ENCODE peak calls at places on chromosomes 12 and 14, in four cellular contexts. One of them, this sample, is unnamed.

GRCh38 chr14:23366163-23366921 is 1.4 kb upstream of the EFS start:
- DNase-seq in tibial artery: peak; percentile 76
- DNase-seq in lung: peak; percentile 51
- DNase-seq in Caco-2: no peak
- DNase-seq in this sample: peak; percentile 77

GRCh38 chr14:57486767-57487379 is 6.8 kb downstream of the CCDC198 start:
- DNase-seq in lung: no peak
- DNase-seq in Caco-2: no peak
- DNase-seq in tibial artery: no peak
- DNase-seq in this sample: peak; percentile 45

GRCh38 chr12:124419292-124420040 is 124.6 kb downstream of the RFLNA start:
- DNase-seq in tibial artery: no peak
- DNase-seq in Caco-2: no peak
- DNase-seq in lung: no peak
- DNase-seq in this sample: peak; percentile 95

GRCh38 chr14:56798447-56799326 is 11.6 kb downstream of the OTX2 start:
- DNase-seq in lung: no peak
- DNase-seq in Caco-2: no peak
- DNase-seq in tibial artery: no peak
- DNase-seq in this sample: no peak

GRCh38 chr14:100421756-100422470 is 98.8 kb downstream of the SLC25A47 start:
- DNase-seq in Caco-2: no peak
- DNase-seq in lung: no peak
- DNase-seq in tibial artery: no peak
- DNase-seq in this sample: peak; percentile 51

GRCh38 chr14:22849212-22849819 is 12.9 kb downstream of the MMP14 start:
- DNase-seq in lung: no peak
- DNase-seq in Caco-2: no peak
- DNase-seq in tibial artery: peak; percentile 90
- DNase-seq in this sample: peak; percentile 38

GRCh38 chr12:93879476-93880376 is 202.6 kb downstream of the CRADD start:
- DNase-seq in lung: peak; percentile 6
- DNase-seq in tibial artery: no peak
- DNase-seq in Caco-2: no peak
- DNase-seq in this sample: peak; percentile 64

GRCh38 chr12:7638064-7638763 is 27.5 kb downstream of the APOBEC1 start:
- DNase-seq in Caco-2: no peak
- DNase-seq in lung: no peak
- DNase-seq in tibial artery: no peak
- DNase-seq in this sample: no peak

GRCh38 chr12:47349770-47350408 is 270.1 kb upstream of the AMIGO2 start:
- DNase-seq in Caco-2: no peak
- DNase-seq in tibial artery: no peak
- DNase-seq in lung: no peak
- DNase-seq in this sample: no peak

GRCh38 chr12:48972213-48973021 is 882 bp upstream of the WNT10B start:
- DNase-seq in Caco-2: no peak
- DNase-seq in lung: no peak
- DNase-seq in tibial artery: no peak
- DNase-seq in this sample: no peak

GRCh38 chr14:101090976-101091375 is 187.5 kb upstream of the RTL1 start:
- DNase-seq in Caco-2: no peak
- DNase-seq in lung: no peak
- DNase-seq in tibial artery: no peak
- DNase-seq in this sample: no peak

GRCh38 chr14:61764342-61765122 is 2.3 kb downstream of the SNAPC1 start:
- DNase-seq in tibial artery: no peak
- DNase-seq in Caco-2: no peak
- DNase-seq in lung: no peak
- DNase-seq in this sample: no peak
- H3K4me3 ChIP-seq in tibial artery: no peak overlapping the region
- H3K4me3 ChIP-seq in Caco-2: no peak overlapping the region
- H3K4me3 ChIP-seq in lung: no peak overlapping the region
- H3K4me3 ChIP-seq in this sample: peak overlapping the region; percentile 96

GRCh38 chr14:52071675-52072074 is 2.8 kb upstream of the NID2 start:
- DNase-seq in tibial artery: no peak
- DNase-seq in Caco-2: no peak
- DNase-seq in lung: no peak
- DNase-seq in this sample: peak; percentile 72
- TF ChIP-seq CTCF in tibial artery: no peak
- TF ChIP-seq CTCF in Caco-2: no peak
- TF ChIP-seq CTCF in lung: no peak
- TF ChIP-seq CTCF in this sample: peak; percentile 38

GRCh38 chr12:132103542-132104308 is 40.4 kb downstream of the DDX51 start:
- DNase-seq in lung: no peak
- DNase-seq in Caco-2: no peak
- DNase-seq in tibial artery: no peak
- DNase-seq in this sample: no peak
- H3K4me3 ChIP-seq in lung: no peak overlapping the region
- H3K4me3 ChIP-seq in Caco-2: no peak overlapping the region
- H3K4me3 ChIP-seq in tibial artery: no peak overlapping the region
- H3K4me3 ChIP-seq in this sample: no peak overlapping the region

GRCh38 chr12:115860619-115861018 is 416.9 kb downstream of the MED13L start:
- DNase-seq in tibial artery: no peak
- DNase-seq in Caco-2: no peak
- DNase-seq in lung: no peak
- DNase-seq in this sample: no peak

GRCh38 chr12:115859231-115859630 is 418.3 kb downstream of the MED13L start:
- DNase-seq in Caco-2: no peak
- DNase-seq in tibial artery: no peak
- DNase-seq in lung: no peak
- DNase-seq in this sample: no peak

GRCh38 chr12:115852054-115852453 is 425.4 kb downstream of the MED13L start:
- DNase-seq in tibial artery: no peak
- DNase-seq in lung: no peak
- DNase-seq in Caco-2: no peak
- DNase-seq in this sample: no peak

GRCh38 chr12:115857923-115858322 is 419.6 kb downstream of the MED13L start:
- DNase-seq in lung: no peak
- DNase-seq in Caco-2: no peak
- DNase-seq in tibial artery: no peak
- DNase-seq in this sample: no peak

DNA sequence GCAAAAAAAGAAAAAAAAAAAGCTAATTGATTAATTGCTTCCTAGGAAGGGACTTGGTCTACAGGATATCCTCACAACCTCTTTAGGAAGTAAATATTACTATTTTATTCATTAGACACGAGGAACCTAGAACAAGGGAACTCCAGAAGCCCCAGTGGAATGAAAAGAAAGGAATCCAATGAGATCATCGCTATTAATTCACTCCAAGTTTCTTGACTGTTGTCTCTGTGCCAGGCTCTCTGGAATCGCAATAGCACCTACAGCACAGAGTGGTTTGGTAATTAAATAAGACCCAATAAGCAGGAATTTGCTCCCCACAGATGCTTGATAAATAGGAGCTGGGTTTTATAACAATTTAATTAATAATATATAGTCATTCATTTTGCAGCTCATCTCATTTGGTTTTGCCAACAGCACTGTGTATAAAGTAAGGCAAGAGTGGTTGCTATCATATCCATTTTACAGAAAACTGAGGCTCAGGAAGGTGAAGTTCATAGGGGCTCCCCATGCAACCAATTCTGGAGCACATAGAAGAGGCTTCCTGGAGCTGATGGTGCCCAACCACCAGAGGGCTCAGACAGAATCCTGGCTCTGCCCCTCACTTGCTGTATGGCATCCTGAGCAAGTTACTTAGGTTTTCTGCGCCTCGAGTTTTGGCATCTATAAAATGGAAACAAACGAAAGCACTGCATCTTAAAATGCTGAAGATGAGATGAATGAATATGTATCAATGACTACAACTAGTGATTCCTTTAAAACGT is 420.2 kb downstream of the MED13L start:
- DNase-seq in lung: no peak
- DNase-seq in Caco-2: no peak
- DNase-seq in tibial artery: no peak
- DNase-seq in this sample: no peak
- TF ChIP-seq CTCF in lung: no peak
- TF ChIP-seq CTCF in Caco-2: peak; percentile 28
- TF ChIP-seq CTCF in tibial artery: no peak
- TF ChIP-seq CTCF in this sample: no peak

This sample was measured in fibroblast of villous mesenchyme.